ENCODE peak calls at places on chromosomes 5 and 9, in five cellular contexts. One of them, this sample, is unnamed.

GRCh38 chr9:92795000-92795399 is 30.4 kb upstream of the BICD2 start:
- DNase-seq in occipital lobe: no peak
- DNase-seq in naive thymus-derived CD8-positive, alpha-beta T cell: no peak
- DNase-seq in SHP77: no peak
- DNase-seq in NCI-H2081: no peak
- DNase-seq in this sample: no peak

GRCh38 chr5:151233576-151234202 is 9.8 kb upstream of the CCDC69 start:
- DNase-seq in occipital lobe: no peak
- DNase-seq in naive thymus-derived CD8-positive, alpha-beta T cell: no peak
- DNase-seq in SHP77: no peak
- DNase-seq in NCI-H2081: no peak
- DNase-seq in this sample: no peak

GRCh38 chr9:88303785-88304495 is 84.3 kb upstream of the SPIN1 start:
- DNase-seq in occipital lobe: no peak
- DNase-seq in naive thymus-derived CD8-positive, alpha-beta T cell: no peak
- DNase-seq in SHP77: no peak
- DNase-seq in NCI-H2081: no peak
- DNase-seq in this sample: no peak

GRCh38 chr9:137347928-137348327 is 45.9 kb upstream of the NRARP start:
- DNase-seq in occipital lobe: no peak
- DNase-seq in naive thymus-derived CD8-positive, alpha-beta T cell: no peak
- DNase-seq in SHP77: no peak
- DNase-seq in NCI-H2081: no peak
- DNase-seq in this sample: no peak

GRCh38 chr9:21806644-21807043 is 4.2 kb downstream of the MTAP start:
- DNase-seq in occipital lobe: no peak
- DNase-seq in naive thymus-derived CD8-positive, alpha-beta T cell: no peak
- DNase-seq in SHP77: no peak
- DNase-seq in NCI-H2081: peak; percentile 46
- DNase-seq in this sample: no peak

GRCh38 chr5:154211611-154212390 is 21.3 kb downstream of the GALNT10 start:
- DNase-seq in occipital lobe: no peak
- DNase-seq in naive thymus-derived CD8-positive, alpha-beta T cell: no peak
- DNase-seq in SHP77: no peak
- DNase-seq in NCI-H2081: no peak
- DNase-seq in this sample: no peak

GRCh38 chr5:139415221-139415861 is 11.5 kb upstream of the SPATA24 start:
- DNase-seq in occipital lobe: peak; percentile 72
- DNase-seq in naive thymus-derived CD8-positive, alpha-beta T cell: no peak
- DNase-seq in SHP77: peak; percentile 18
- DNase-seq in NCI-H2081: peak; percentile 91
- DNase-seq in this sample: no peak

GRCh38 chr9:131624636-131625241 is 79.4 kb downstream of the PRRT1B start:
- DNase-seq in occipital lobe: no peak
- DNase-seq in naive thymus-derived CD8-positive, alpha-beta T cell: no peak
- DNase-seq in SHP77: peak; percentile 77
- DNase-seq in NCI-H2081: peak; percentile 35
- DNase-seq in this sample: peak; percentile 49

GRCh38 chr9:87602933-87603643 is 105.4 kb downstream of the DAPK1 start:
- DNase-seq in occipital lobe: no peak
- DNase-seq in naive thymus-derived CD8-positive, alpha-beta T cell: no peak
- DNase-seq in SHP77: no peak
- DNase-seq in NCI-H2081: no peak
- DNase-seq in this sample: no peak